ENCODE peak calls at places on chromosomes 5 and 9, in five cellular contexts. Q, U, X, S and M are unnamed samples.

GRCh38 chr9:70668751-70669150 is 254.3 kb upstream of the KLF9 start:
- DNase-seq in Q (no peak), U (no peak), X (no peak), S (no peak), M (no peak)

GRCh38 chr5:135162661-135163265 is 128.7 kb upstream of the PITX1 start:
- DNase-seq in Q (no peak), U (peak; percentile 51), X (no peak), S (no peak), M (peak; percentile 15)

GRCh38 chr9:128001411-128002298 is 20.9 kb upstream of the EEIG1 start:
- DNase-seq in Q (no peak), U (no peak), X (no peak), S (no peak), M (no peak)

GRCh38 chr9:131012396-131012917 is 3.5 kb downstream of the LAMC3 start:
- DNase-seq in Q (no peak), U (no peak), X (no peak), S (no peak), M (no peak)

GRCh38 chr9:109274768-109275596 is 45.9 kb downstream of the EPB41L4B start:
- DNase-seq in Q (no peak), U (no peak), X (no peak), S (no peak), M (no peak)

GRCh38 chr9:127035948-127036347 is 86.5 kb downstream of the ANGPTL2 start:
- DNase-seq in Q (peak; percentile 75), U (no peak), X (no peak), S (no peak), M (no peak)

GRCh38 chr9:96565684-96566360 is 53.8 kb downstream of the CDC14B start:
- DNase-seq in Q (peak; percentile 27), U (no peak), X (no peak), S (no peak), M (no peak)

GRCh38 chr5:180848878-180849277 is 12.2 kb downstream of the ZFP62 start:
- DNase-seq in Q (no peak), U (no peak), X (no peak), S (no peak), M (no peak)

GRCh38 chr9:124309665-124310064 is 51.9 kb downstream of the NEK6 start:
- DNase-seq in Q (no peak), U (no peak), X (no peak), S (no peak), M (no peak)

GRCh38 chr9:18941060-18941746 is 91.8 kb downstream of the SAXO1 start:
- DNase-seq in Q (no peak), U (no peak), X (no peak), S (no peak), M (no peak)

GRCh38 chr5:179607449-179607931 is 16.0 kb downstream of the HNRNPH1 start:
- DNase-seq in Q (no peak), U (no peak), X (no peak), S (no peak), M (no peak)

GRCh38 chr9:137253717-137254623 is 1.2 kb upstream of the NELFB start:
- DNase-seq in Q (no peak), U (no peak), X (no peak), S (no peak), M (no peak)

GRCh38 chr9:109779711-109780452 is at the start of gene PALM2AKAP2:
- DNase-seq in Q (no peak), U (peak; percentile 90), X (no peak), S (no peak), M (peak; percentile 65)

GRCh38 chr5:6026766-6027165 is 351.6 kb downstream of the MED10 start:
- DNase-seq in Q (no peak), U (no peak), X (no peak), S (no peak), M (no peak)

GRCh38 chr5:64595519-64595855 is 89.7 kb downstream of the RGS7BP start:
- DNase-seq in Q (no peak), U (no peak), X (no peak), S (no peak), M (no peak)

GRCh38 chr5:64592942-64593341 is 87.1 kb downstream of the RGS7BP start:
- DNase-seq in Q (no peak), U (no peak), X (no peak), S (no peak), M (no peak)

GRCh38 chr5:64599226-64599625 is 91.1 kb upstream of the SHISAL2B start:
- DNase-seq in Q (no peak), U (no peak), X (no peak), S (no peak), M (no peak)

GRCh38 chr5:64594025-64594424 is 88.2 kb downstream of the RGS7BP start:
- DNase-seq in Q (no peak), U (no peak), X (no peak), S (no peak), M (no peak)

GRCh38 chr5:64594601-64595518 is 89.0 kb downstream of the RGS7BP start:
- DNase-seq in Q (no peak), U (no peak), X (no peak), S (no peak), M (peak; percentile 47)
- TF ChIP-seq CTCF in Q (no peak), U (no peak), X (no peak), S (peak; percentile 4), M (peak; percentile 67)

DNA sequence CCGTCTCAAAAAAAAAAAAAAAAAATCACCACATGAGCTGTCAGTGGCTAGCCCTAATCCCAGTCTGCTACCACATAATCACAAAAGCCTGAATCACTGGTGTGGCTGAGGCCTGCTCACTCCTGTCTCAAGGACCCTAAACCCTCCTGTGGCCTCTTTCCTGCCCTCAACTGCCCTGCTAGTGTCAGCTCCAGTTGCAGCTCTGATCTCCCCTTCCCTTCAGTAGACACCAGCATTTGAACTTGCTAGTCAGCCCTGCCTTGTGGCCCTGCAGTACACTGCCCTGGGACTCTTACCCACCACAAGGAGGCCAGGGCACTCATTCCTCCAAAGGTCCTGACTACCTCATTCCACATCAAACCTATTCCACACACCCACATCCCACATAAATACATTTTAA is 9.5 kb upstream of the P4HA2 start:
- DNase-seq in Q (no peak), U (no peak), X (no peak), S (no peak), M (no peak)
- TF ChIP-seq CTCF in Q (no peak), U (no peak), X (no peak), S (no peak), M (no peak)

GRCh38 chr5:91652678-91653077 is 269.6 kb upstream of the ARRDC3 start:
- DNase-seq in Q (no peak), U (no peak), X (no peak), S (no peak), M (no peak)

DNA sequence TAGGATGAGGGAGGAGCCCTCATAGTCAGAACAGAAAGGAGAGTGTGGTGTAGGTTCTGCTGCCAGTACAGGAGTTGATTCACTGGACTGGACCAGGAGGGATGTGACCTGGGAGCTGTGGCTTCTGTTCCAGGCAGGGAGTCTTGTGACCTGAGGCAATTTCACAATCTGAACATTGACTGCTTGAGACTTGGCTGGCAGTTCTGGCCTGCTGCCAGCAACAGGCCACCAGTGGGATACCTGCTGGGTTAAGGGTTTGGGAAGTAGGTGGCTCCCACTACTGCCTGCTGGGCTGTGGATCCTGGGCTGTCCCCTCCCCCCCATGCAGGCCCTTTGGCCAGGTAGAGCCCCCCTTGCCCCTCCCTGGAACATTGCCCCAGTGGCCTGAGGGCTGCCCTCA is 268.6 kb upstream of the ARRDC3 start:
- DNase-seq in Q (no peak), U (no peak), X (no peak), S (no peak), M (no peak)
- TF ChIP-seq CTCF in Q (no peak), U (no peak), X (no peak), S (no peak), M (no peak)

DNA sequence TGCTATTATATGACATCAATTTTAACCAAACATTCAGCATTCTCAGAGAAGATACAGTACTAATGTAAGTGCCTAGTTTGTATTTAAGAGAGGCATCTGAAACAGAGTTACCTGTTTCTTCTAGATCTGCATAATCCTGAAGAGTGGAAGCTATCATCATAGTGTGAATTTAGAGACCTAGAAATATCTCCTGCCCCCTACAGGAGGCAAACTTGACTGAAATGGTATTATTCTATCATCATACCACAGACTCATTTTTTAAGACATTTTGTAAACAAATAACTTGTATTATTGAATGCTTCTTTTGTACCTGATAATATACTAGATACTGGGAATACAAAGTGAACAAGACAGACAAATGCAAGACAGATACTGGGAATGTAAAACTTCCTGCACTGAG is 216.8 kb upstream of the RPS23 start:
- DNase-seq in Q (no peak), U (no peak), X (no peak), S (no peak), M (no peak)
- TF ChIP-seq CTCF in Q (no peak), U (peak; percentile 45), X (no peak), S (peak; percentile 4), M (peak; percentile 30)

DNA sequence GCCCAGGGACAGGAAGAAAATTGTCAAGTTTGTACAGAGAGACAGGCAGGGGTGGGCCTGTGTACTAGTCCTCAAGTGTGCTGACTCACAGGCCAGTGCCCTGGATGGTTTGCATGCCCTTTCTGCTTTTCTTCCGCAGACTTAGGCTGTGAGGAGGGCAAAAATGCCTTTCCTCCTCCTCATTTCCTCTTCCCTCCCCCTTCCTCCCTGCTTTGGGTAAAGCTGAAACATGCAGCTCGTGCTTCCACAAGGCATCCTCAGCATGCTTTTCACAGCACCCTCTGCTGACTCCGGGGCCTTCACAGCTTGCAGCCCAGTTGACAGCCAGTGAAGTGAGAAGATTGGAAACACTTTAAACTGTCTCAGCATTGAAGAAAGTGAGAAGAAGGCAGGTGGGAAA is 138.6 kb downstream of the GRIA1 start:
- DNase-seq in Q (peak; percentile 20), U (peak; percentile 89), X (no peak), S (no peak), M (peak; percentile 35)
- TF ChIP-seq CTCF in Q (no peak), U (peak; percentile 56), X (no peak), S (peak; percentile 2), M (no peak)

GRCh38 chr9:99142275-99142674 is 37.4 kb downstream of the TGFBR1 start:
- DNase-seq in Q (no peak), U (no peak), X (no peak), S (no peak), M (no peak)

GRCh38 chr9:99141849-99142248 is 36.9 kb downstream of the TGFBR1 start:
- DNase-seq in Q (no peak), U (no peak), X (no peak), S (no peak), M (no peak)

GRCh38 chr9:99138424-99139284 is 33.7 kb downstream of the TGFBR1 start:
- DNase-seq in Q (no peak), U (no peak), X (no peak), S (no peak), M (no peak)

GRCh38 chr9:99139868-99140267 is 35.0 kb downstream of the TGFBR1 start:
- DNase-seq in Q (no peak), U (no peak), X (no peak), S (no peak), M (no peak)

DNA sequence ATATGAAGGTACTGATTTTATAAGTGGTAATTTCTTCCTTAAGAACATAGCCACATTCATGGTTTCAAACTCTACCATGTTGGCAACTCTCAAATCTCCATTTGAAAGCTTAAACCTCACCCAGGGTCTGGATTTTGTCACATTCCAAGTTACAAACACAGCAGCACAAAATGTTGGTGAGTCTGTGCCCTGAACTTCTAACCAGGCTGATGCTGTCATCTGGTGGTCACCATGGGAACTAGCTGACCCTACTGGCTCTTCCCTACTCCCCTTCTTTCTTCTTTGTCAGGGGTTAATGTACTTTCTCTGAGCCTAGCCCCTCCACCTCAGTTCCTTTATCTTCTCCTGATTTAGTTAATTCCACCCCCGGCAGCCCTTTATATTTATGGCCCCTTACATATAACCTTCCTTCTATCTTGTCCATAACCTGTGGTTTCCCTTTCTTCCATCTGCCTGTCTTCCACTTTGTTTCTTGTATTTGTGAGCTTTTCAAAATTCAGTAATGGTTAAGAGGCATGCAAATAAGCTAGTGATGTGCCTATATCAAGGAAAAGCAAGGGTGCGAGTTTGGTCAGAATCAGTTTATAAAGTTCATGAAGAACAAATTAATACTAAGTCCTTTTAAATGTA is 35.9 kb downstream of the TGFBR1 start:
- DNase-seq in Q (peak; percentile 43), U (no peak), X (peak; percentile 50), S (no peak), M (peak; percentile 33)
- TF ChIP-seq CTCF in Q (peak; percentile 74), U (peak; percentile 90), X (peak; percentile 83), S (peak; percentile 70), M (peak; percentile 50)

GRCh38 chr5:91098581-91098980 is 284.5 kb downstream of the ARRDC3 start:
- DNase-seq in Q (no peak), U (no peak), X (no peak), S (no peak), M (no peak)
- TF ChIP-seq CTCF in Q (no peak), U (no peak), X (no peak), S (no peak), M (no peak)